ENCODE peak calls at places on chromosomes 4 and X, in ten cellular contexts. G is PC-3, E is heart right ventricle, L is brain microvascular endothelial cell, M is fibroblast of lung, C is right atrium auricular region, X is endothelial cell of umbilical vein, Z is body of pancreas, W is GM12865, S is astrocyte of the spinal cord. B is an unnamed sample.

GRCh38 chr4:17155486-17155885 is 257.0 kb upstream of the LDB2 start:
- DNase-seq in Z (no peak), W (no peak), S (no peak), C (no peak), M (no peak), E (no peak), G (no peak), L (no peak), X (no peak), B (peak)

GRCh38 chr4:71445819-71446218 is 107.0 kb downstream of the SLC4A4 start:
- DNase-seq in L (no peak), W (no peak), C (no peak), Z (no peak), E (no peak), S (no peak), X (no peak), G (no peak), M (no peak), B (no peak)

GRCh38 chr4:55512922-55513571 is 33.7 kb downstream of the CLOCK start:
- DNase-seq in L (no peak), C (no peak), E (no peak), X (no peak), G (peak), S (no peak), W (no peak), M (no peak), Z (no peak), B (no peak)

GRCh38 chrX:47802589-47802988 is 34.1 kb upstream of the ZNF81 start:
- DNase-seq in W (no peak), Z (no peak), C (no peak), E (no peak), L (no peak), S (peak), G (peak), X (no peak), M (no peak), B (peak)

GRCh38 chr4:163948920-163949455 is 454.5 kb downstream of the TMA16 start:
- DNase-seq in L (no peak), G (no peak), W (no peak), X (no peak), E (no peak), C (no peak), Z (no peak), S (no peak), M (no peak), B (no peak)

GRCh38 chr4:143344774-143345173 is 8.1 kb downstream of the GAB1 start:
- DNase-seq in E (no peak), X (peak), Z (no peak), M (peak), L (no peak), W (no peak), G (no peak), S (no peak), C (no peak), B (peak)

GRCh38 chr4:61760820-61761219 is 560.7 kb downstream of the ADGRL3 start:
- DNase-seq in S (no peak), E (no peak), M (no peak), G (no peak), C (no peak), X (no peak), W (no peak), L (no peak), Z (no peak), B (no peak)

GRCh38 chrX:153944800-153945150 is 332 bp upstream of the RENBP start:
- DNase-seq in G (no peak), W (no peak), C (no peak), Z (no peak), S (no peak), M (no peak), E (no peak), L (no peak), X (no peak), B (no peak)

GRCh38 chrX:136861877-136862276 is 18.6 kb downstream of the RBMX start:
- DNase-seq in M (no peak), W (no peak), E (no peak), L (no peak), G (no peak), C (no peak), Z (no peak), X (no peak), S (no peak), B (no peak)

GRCh38 chr4:79650794-79651431 is 242.9 kb upstream of the GK2 start:
- DNase-seq in S (peak), Z (no peak), L (peak), G (no peak), W (no peak), M (peak), E (no peak), C (no peak), X (peak), B (peak)

GRCh38 chrX:47607091-47607490 is 12.6 kb downstream of the SYN1 start:
- DNase-seq in S (no peak), C (no peak), L (no peak), G (no peak), E (no peak), W (no peak), M (no peak), Z (no peak), X (no peak), B (peak)

GRCh38 chr4:26779674-26780073 is 81.0 kb upstream of the STIM2 start:
- DNase-seq in C (no peak), M (peak), E (no peak), X (no peak), S (peak), G (peak), L (no peak), W (no peak), Z (no peak), B (peak)

GRCh38 chr4:159010563-159011260 is 92.2 kb upstream of the RAPGEF2 start:
- DNase-seq in C (peak), L (no peak), X (no peak), W (no peak), G (peak), E (peak), S (peak), M (peak), Z (peak), B (peak)

GRCh38 chr4:40562681-40563080 is 67.0 kb downstream of the RBM47 start:
- DNase-seq in X (no peak), E (no peak), W (no peak), G (peak), C (no peak), L (no peak), Z (no peak), M (peak), S (no peak), B (no peak)

GRCh38 chrX:136198010-136198409 is 50.7 kb downstream of the FHL1 start:
- DNase-seq in X (no peak), C (no peak), G (no peak), E (no peak), S (no peak), Z (no peak), M (peak), L (no peak), W (no peak), B (no peak)

GRCh38 chr4:15455290-15455689 is 14.4 kb upstream of the CC2D2A start:
- DNase-seq in S (no peak), W (no peak), M (no peak), E (peak), L (peak), C (peak), X (no peak), Z (peak), G (no peak), B (peak)

GRCh38 chrX:17067534-17067933 is 121.1 kb downstream of the REPS2 start:
- DNase-seq in Z (no peak), E (no peak), W (no peak), S (no peak), L (no peak), M (no peak), X (no peak), G (no peak), C (no peak), B (no peak)

GRCh38 chrX:28979876-28980275 is 392.6 kb downstream of the IL1RAPL1 start:
- DNase-seq in E (no peak), C (no peak), X (no peak), G (no peak), M (peak), Z (no peak), L (no peak), S (no peak), W (no peak), B (peak)

GRCh38 chr4:6179362-6179761 is 21.0 kb downstream of the JAKMIP1 start:
- DNase-seq in X (no peak), L (no peak), C (no peak), S (no peak), E (no peak), G (no peak), W (peak), Z (no peak), M (no peak), B (no peak)

GRCh38 chr4:6781113-6781512 is 1.4 kb upstream of the KIAA0232 start:
- DNase-seq in E (peak), X (no peak), S (no peak), W (no peak), M (no peak), G (no peak), Z (no peak), C (no peak), L (no peak), B (no peak)

GRCh38 chr4:137819964-137820383 is 287.7 kb upstream of the PCDH18 start:
- DNase-seq in Z (peak), X (peak), W (peak), G (peak), M (peak), L (peak), S (peak), E (no peak), C (no peak), B (peak)

GRCh38 chrX:53128097-53128749 is 34.3 kb downstream of the KANTR start:
- DNase-seq in E (no peak), W (no peak), Z (no peak), G (peak), C (no peak), X (no peak), L (no peak), M (peak), S (peak), B (no peak)

GRCh38 chr4:122921971-122922876 is at the start of gene NUDT6:
- DNase-seq in E (peak), X (peak), W (peak), G (peak), Z (peak), L (peak), M (peak), C (peak), S (peak), B (peak)

GRCh38 chrX:110302975-110303374 is 14.9 kb downstream of the AMMECR1 start:
- DNase-seq in G (no peak), W (no peak), C (no peak), M (no peak), S (no peak), E (no peak), L (no peak), X (no peak), Z (no peak), B (no peak)

GRCh38 chr4:169150806-169151205 is 120.0 kb downstream of the SH3RF1 start:
- DNase-seq in C (no peak), G (no peak), L (no peak), W (no peak), M (no peak), E (no peak), X (peak), Z (no peak), S (no peak), B (peak)

GRCh38 chr4:164572877-164573279 is 181.1 kb upstream of the SMIM31 start:
- DNase-seq in M (peak), G (peak), E (no peak), W (no peak), L (peak), X (no peak), S (peak), Z (no peak), C (no peak), B (peak)

GRCh38 chrX:3461824-3462508 is 115.5 kb upstream of the MXRA5 start:
- DNase-seq in L (no peak), E (no peak), S (no peak), X (no peak), Z (no peak), C (no peak), G (no peak), M (no peak), W (peak), B (peak)

GRCh38 chrX:47501226-47502071 is 18.4 kb upstream of the ZNF41 start:
- DNase-seq in S (peak), X (no peak), C (no peak), M (peak), W (peak), L (peak), Z (no peak), G (peak), E (no peak), B (peak)

DNA sequence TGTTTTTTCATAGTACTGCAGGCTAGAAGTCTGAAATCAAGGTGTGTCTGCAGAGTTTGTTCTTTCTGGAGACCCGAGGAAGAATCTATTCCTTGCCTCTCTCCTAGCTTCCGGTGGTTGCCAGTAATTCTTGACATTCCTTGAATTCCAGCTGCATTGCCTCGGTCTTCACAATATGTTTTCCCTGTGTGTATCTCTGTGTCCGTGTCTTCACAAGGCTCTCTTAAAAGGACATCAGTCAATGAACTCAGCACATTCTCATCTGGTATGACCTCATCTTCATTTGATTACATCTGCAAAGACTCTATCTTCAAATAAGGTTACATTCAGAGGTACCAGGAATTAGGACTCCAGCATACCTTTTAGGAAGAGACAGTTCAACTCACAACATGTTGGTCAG is 163.4 kb downstream of the BANK1 start:
- DNase-seq in W (no peak), Z (no peak), E (no peak), C (no peak), G (peak), X (peak), L (peak), M (peak), S (peak), B (peak)
- H3K4me3 ChIP-seq in W (no peak), Z (no peak), E (no peak), C (no peak), G (no peak), X (no peak), L (no peak), M (no peak), S (no peak), B (no peak)

GRCh38 chr4:78143634-78144033 is 86.5 kb downstream of the FRAS1 start:
- DNase-seq in S (no peak), X (no peak), M (no peak), C (no peak), L (no peak), Z (no peak), G (no peak), W (no peak), E (no peak), B (no peak)
- H3K4me3 ChIP-seq in S (no peak), X (no peak), M (no peak), C (no peak), L (no peak), Z (no peak), G (no peak), W (no peak), E (no peak), B (no peak)

GRCh38 chr4:92305878-92306520 is 2.2 kb downstream of the GRID2 start:
- DNase-seq in Z (peak), G (peak), W (no peak), E (no peak), X (no peak), M (no peak), S (no peak), L (no peak), C (no peak), B (peak)

GRCh38 chr4:92304636-92305035 is 870 bp downstream of the GRID2 start:
- DNase-seq in E (no peak), M (no peak), Z (no peak), C (no peak), W (no peak), L (no peak), G (no peak), X (no peak), S (peak), B (peak)

GRCh38 chr4:92303621-92304027 is at the start of gene GRID2:
- DNase-seq in C (no peak), S (peak), M (peak), L (no peak), G (peak), W (no peak), Z (peak), E (peak), X (peak), B (peak)

GRCh38 chr4:92305148-92305877 is 1.5 kb downstream of the GRID2 start:
- DNase-seq in M (peak), Z (peak), S (peak), X (peak), E (peak), C (peak), G (peak), L (peak), W (peak), B (peak)

DNA sequence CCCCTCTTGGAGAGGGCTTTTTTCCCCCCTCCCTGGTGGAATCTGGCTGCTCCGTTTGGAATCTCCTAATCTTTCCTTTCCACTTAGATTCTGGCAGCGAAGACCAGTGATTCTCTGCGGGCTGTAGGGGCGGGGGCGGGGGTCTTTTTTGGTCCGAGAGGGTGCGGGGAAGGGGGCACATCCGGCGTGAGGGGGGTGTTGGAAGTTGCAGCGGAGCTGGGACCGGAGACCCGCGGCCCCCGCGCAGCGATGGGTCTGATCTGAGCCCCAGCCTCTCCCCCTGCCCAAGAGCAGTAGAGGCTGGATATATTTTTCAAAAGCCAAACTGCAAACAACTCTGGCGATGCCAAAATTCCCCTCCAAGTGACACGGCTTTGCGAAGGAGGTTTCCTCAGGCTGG is 307 bp downstream of the GRID2 start:
- DNase-seq in Z (no peak), C (no peak), G (peak), W (no peak), M (no peak), E (no peak), S (no peak), L (no peak), X (no peak), B (no peak)
- H3K4me3 ChIP-seq in Z (no peak), C (peak), G (peak), W (no peak), M (peak), E (peak), S (peak), L (peak), X (no peak), B (no peak)

GRCh38 chrX:54182864-54183613 is at the start of gene FAM120C:
- DNase-seq in G (peak), S (peak), L (peak), M (peak), Z (peak), E (peak), C (peak), X (peak), W (peak), B (peak)

GRCh38 chrX:54181196-54181953 is 1.7 kb downstream of the FAM120C start:
- DNase-seq in S (peak), G (peak), Z (peak), C (no peak), W (no peak), E (no peak), X (peak), L (no peak), M (peak), B (peak)

GRCh38 chrX:54180403-54180802 is 2.7 kb downstream of the FAM120C start:
- DNase-seq in G (peak), S (peak), C (no peak), M (peak), E (no peak), X (peak), L (no peak), W (no peak), Z (no peak), B (peak)

GRCh38 chrX:54184474-54184873 is 1.4 kb upstream of the FAM120C start:
- DNase-seq in C (no peak), E (no peak), W (no peak), G (no peak), L (no peak), X (no peak), M (no peak), S (no peak), Z (no peak), B (no peak)

GRCh38 chrX:54182194-54182863 is 725 bp downstream of the FAM120C start:
- DNase-seq in E (peak), X (peak), L (no peak), W (peak), M (peak), C (peak), S (no peak), G (peak), Z (peak), B (peak)
- H3K4me3 ChIP-seq in E (peak), X (peak), L (peak), W (peak), M (peak), C (peak), S (peak), G (peak), Z (peak), B (peak)

GRCh38 chr4:3661989-3662388 is 104.2 kb upstream of the ADRA2C start:
- DNase-seq in M (no peak), C (no peak), G (no peak), X (no peak), E (no peak), Z (no peak), S (no peak), W (no peak), L (no peak), B (no peak)

GRCh38 chr4:3660086-3660927 is 105.9 kb upstream of the ADRA2C start:
- DNase-seq in E (no peak), Z (peak), C (no peak), X (no peak), S (no peak), L (no peak), G (no peak), W (no peak), M (no peak), B (no peak)

GRCh38 chr4:3659131-3659530 is 107.1 kb upstream of the ADRA2C start:
- DNase-seq in W (no peak), E (no peak), X (no peak), G (no peak), S (no peak), C (no peak), L (no peak), M (no peak), Z (no peak), B (no peak)

GRCh38 chr4:3662516-3662915 is 103.7 kb upstream of the ADRA2C start:
- DNase-seq in G (no peak), Z (no peak), C (no peak), L (no peak), W (no peak), X (no peak), E (no peak), M (no peak), S (no peak), B (no peak)

GRCh38 chr4:3660928-3661515 is 105.2 kb upstream of the ADRA2C start:
- DNase-seq in G (no peak), C (no peak), Z (no peak), X (no peak), E (no peak), L (no peak), W (no peak), S (no peak), M (no peak), B (no peak)
- H3K4me3 ChIP-seq in G (no peak), C (no peak), Z (no peak), X (no peak), E (no peak), L (no peak), W (no peak), S (no peak), M (no peak), B (no peak)

GRCh38 chrX:148649145-148649645 is 148.8 kb downstream of the AFF2 start:
- DNase-seq in M (peak), L (no peak), G (no peak), C (no peak), E (no peak), Z (no peak), W (no peak), X (no peak), S (peak), B (no peak)
- H3K4me3 ChIP-seq in M (no peak), L (no peak), G (no peak), C (no peak), E (no peak), Z (no peak), W (no peak), X (no peak), S (no peak), B (no peak)

B was measured in choroid plexus epithelial cell.